ENCODE peak calls at places on chromosome X, in nine cellular contexts. One of them, this sample, is unnamed. For H3K36me3, the result is how much of the 10 kb centered on the place peaks cover.

GRCh38 chrX:102042706-102043325 is 82.7 kb upstream of the TCEAL2 start:
- DNase-seq in cardiac muscle cell: no peak
- DNase-seq in GM23338: no peak
- DNase-seq in IMR-90: no peak
- DNase-seq in vagina: no peak
- DNase-seq in tibial artery: no peak
- DNase-seq in ovary: no peak
- DNase-seq in upper lobe of left lung: no peak
- DNase-seq in colonic mucosa: no peak
- DNase-seq in this sample: no peak

GRCh38 chrX:134431894-134432293 is 28.1 kb upstream of the HPRT1 start:
- DNase-seq in colonic mucosa: no peak
- DNase-seq in upper lobe of left lung: no peak
- DNase-seq in tibial artery: no peak
- DNase-seq in vagina: no peak
- DNase-seq in ovary: no peak
- DNase-seq in cardiac muscle cell: no peak
- DNase-seq in GM23338: no peak
- DNase-seq in IMR-90: peak
- DNase-seq in this sample: no peak

GRCh38 chrX:106917830-106918500 is 2.2 kb upstream of the CLDN2 start:
- DNase-seq in tibial artery: no peak
- DNase-seq in colonic mucosa: no peak
- DNase-seq in IMR-90: peak
- DNase-seq in GM23338: no peak
- DNase-seq in ovary: no peak
- DNase-seq in cardiac muscle cell: no peak
- DNase-seq in vagina: no peak
- DNase-seq in upper lobe of left lung: no peak
- DNase-seq in this sample: no peak

GRCh38 chrX:39201305-39201990 is 400.2 kb downstream of the MID1IP1 start:
- DNase-seq in IMR-90: no peak
- DNase-seq in ovary: no peak
- DNase-seq in tibial artery: no peak
- DNase-seq in GM23338: no peak
- DNase-seq in vagina: no peak
- DNase-seq in cardiac muscle cell: no peak
- DNase-seq in upper lobe of left lung: no peak
- DNase-seq in colonic mucosa: no peak
- DNase-seq in this sample: no peak

GRCh38 chrX:119008122-119008744 is 33.8 kb downstream of the LONRF3 start:
- DNase-seq in ovary: no peak
- DNase-seq in tibial artery: no peak
- DNase-seq in vagina: no peak
- DNase-seq in cardiac muscle cell: peak
- DNase-seq in IMR-90: peak
- DNase-seq in GM23338: peak
- DNase-seq in upper lobe of left lung: no peak
- DNase-seq in colonic mucosa: peak
- DNase-seq in this sample: no peak

GRCh38 chrX:40964008-40964407 is 121.2 kb upstream of the USP9X start:
- DNase-seq in upper lobe of left lung: no peak
- DNase-seq in tibial artery: no peak
- DNase-seq in vagina: no peak
- DNase-seq in colonic mucosa: no peak
- DNase-seq in GM23338: no peak
- DNase-seq in cardiac muscle cell: no peak
- DNase-seq in IMR-90: no peak
- DNase-seq in ovary: no peak
- DNase-seq in this sample: no peak

GRCh38 chrX:149230689-149231088 is 274.4 kb downstream of the IDS start:
- DNase-seq in colonic mucosa: no peak
- DNase-seq in IMR-90: no peak
- DNase-seq in vagina: no peak
- DNase-seq in tibial artery: no peak
- DNase-seq in ovary: no peak
- DNase-seq in cardiac muscle cell: no peak
- DNase-seq in upper lobe of left lung: no peak
- DNase-seq in GM23338: no peak
- DNase-seq in this sample: no peak

GRCh38 chrX:36575670-36576069 is 432.5 kb upstream of the FAM47C start:
- DNase-seq in tibial artery: no peak
- DNase-seq in GM23338: peak
- DNase-seq in upper lobe of left lung: no peak
- DNase-seq in vagina: no peak
- DNase-seq in cardiac muscle cell: no peak
- DNase-seq in colonic mucosa: no peak
- DNase-seq in IMR-90: no peak
- DNase-seq in ovary: no peak
- DNase-seq in this sample: no peak

DNA sequence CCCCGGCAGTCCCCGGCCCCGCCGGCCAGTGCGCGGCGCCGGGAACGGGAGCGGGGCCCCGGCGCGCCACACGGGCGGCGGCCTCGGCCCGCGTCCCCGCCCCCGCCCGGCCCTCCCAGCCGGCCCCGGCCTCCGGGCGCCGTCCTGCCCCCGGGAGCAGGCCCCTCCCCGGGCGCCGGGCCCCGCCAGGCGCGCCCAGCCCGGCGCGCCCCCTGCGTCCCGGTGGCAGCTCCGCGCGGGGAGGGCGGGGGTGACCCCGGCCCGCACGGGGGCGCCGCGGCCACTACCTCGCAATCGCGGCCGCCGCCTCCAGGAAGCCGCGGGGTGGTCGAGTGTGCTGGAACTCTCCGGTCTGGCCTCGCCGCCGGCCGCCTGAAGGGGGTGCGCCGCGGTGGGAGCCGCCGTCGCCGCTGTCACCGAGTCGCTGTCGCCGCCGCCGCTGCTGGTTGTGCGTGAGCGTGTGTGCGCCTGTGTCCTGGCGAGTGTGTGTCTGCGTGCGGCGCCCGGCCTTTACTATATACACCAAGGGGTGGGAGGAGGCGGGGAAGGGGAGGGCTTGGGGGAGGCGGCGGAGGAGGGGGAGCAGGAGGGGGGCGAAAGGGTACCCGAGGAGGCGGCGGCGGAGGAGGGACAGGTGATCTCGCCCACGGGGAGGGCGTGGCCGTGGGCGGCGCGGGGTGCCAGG is at the start of gene RAI2:
- DNase-seq in cardiac muscle cell: peak
- DNase-seq in GM23338: peak
- DNase-seq in colonic mucosa: no peak
- DNase-seq in upper lobe of left lung: peak
- DNase-seq in vagina: peak
- DNase-seq in ovary: peak
- DNase-seq in tibial artery: no peak
- DNase-seq in IMR-90: no peak
- DNase-seq in this sample: no peak
- H3K27ac ChIP-seq in cardiac muscle cell: no peak
- H3K27ac ChIP-seq in GM23338: no peak
- H3K27ac ChIP-seq in colonic mucosa: no peak
- H3K27ac ChIP-seq in upper lobe of left lung: peak
- H3K27ac ChIP-seq in vagina: peak
- H3K27ac ChIP-seq in ovary: peak
- H3K27ac ChIP-seq in tibial artery: peak
- H3K27ac ChIP-seq in IMR-90: no peak
- H3K27ac ChIP-seq in this sample: peak

GRCh38 chrX:16842684-16843083 is 27.5 kb downstream of the RBBP7 start:
- DNase-seq in cardiac muscle cell: no peak
- DNase-seq in vagina: no peak
- DNase-seq in colonic mucosa: no peak
- DNase-seq in ovary: no peak
- DNase-seq in upper lobe of left lung: no peak
- DNase-seq in tibial artery: no peak
- DNase-seq in GM23338: no peak
- DNase-seq in IMR-90: no peak
- DNase-seq in this sample: no peak
- H3K36me3 ChIP-seq in cardiac muscle cell: under half
- H3K36me3 ChIP-seq in vagina: under half
- H3K36me3 ChIP-seq in colonic mucosa: under half
- H3K36me3 ChIP-seq in ovary: under half
- H3K36me3 ChIP-seq in upper lobe of left lung: under half
- H3K36me3 ChIP-seq in tibial artery: half or more
- H3K36me3 ChIP-seq in GM23338: under half
- H3K36me3 ChIP-seq in IMR-90: under half
- H3K36me3 ChIP-seq in this sample: half or more

DNA sequence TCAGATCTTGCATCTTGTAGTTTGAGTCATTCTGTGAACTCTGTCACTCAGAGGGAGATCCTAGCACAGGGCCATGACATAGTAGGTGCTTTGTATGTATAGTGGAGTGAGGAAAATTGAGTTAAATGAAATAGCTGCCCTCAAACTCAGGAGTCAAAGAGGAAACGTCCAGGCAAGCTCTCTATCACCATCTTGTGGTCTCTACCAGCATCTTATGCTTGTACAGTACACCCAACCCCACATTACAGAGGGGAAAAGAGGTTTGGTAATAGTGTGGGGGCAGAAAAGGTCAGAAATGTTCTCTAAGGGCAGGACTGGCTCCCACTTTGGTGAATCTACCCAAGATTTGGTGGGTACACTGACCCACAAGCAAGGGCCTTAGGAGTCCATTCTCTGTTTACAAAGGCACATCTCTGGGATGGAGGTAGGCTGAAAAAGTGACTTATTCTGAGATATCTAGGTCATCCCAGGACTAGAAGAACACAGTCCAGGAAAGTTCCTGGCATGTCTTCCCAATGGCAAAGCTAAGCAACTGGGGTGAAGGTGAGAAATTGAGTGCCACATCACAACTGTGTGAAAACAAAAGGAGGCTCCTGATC is 131.8 kb downstream of the OR13H1 start:
- DNase-seq in colonic mucosa: no peak
- DNase-seq in IMR-90: peak
- DNase-seq in cardiac muscle cell: peak
- DNase-seq in GM23338: peak
- DNase-seq in vagina: no peak
- DNase-seq in ovary: no peak
- DNase-seq in tibial artery: no peak
- DNase-seq in upper lobe of left lung: no peak
- DNase-seq in this sample: no peak
- TF ChIP-seq CTCF in colonic mucosa: peak
- TF ChIP-seq CTCF in IMR-90: peak
- TF ChIP-seq CTCF in cardiac muscle cell: peak
- TF ChIP-seq CTCF in GM23338: peak
- TF ChIP-seq CTCF in vagina: no peak
- TF ChIP-seq CTCF in ovary: no peak
- TF ChIP-seq CTCF in tibial artery: no peak
- TF ChIP-seq CTCF in upper lobe of left lung: no peak
- TF ChIP-seq CTCF in this sample: peak

DNA sequence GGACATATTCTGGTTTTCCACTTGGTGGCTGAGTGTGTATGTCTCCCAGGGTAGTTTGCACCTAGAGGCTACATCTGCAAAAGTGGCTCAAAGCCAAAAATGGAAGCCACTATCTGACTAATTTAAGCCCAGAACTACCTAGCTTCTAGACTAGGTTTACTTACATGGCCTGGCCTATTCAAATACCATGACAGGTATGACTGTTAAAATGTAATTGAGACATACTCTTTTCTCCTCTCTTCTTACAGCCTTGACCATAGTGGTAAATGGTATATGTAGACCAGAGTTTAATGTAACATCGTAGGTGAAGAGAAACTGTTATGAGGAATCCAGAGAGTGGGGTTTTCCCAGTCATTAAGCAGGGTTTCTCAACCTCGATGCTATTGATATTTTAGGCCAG is 2.6 kb upstream of the TRPC5 start:
- DNase-seq in GM23338: no peak
- DNase-seq in IMR-90: no peak
- DNase-seq in vagina: no peak
- DNase-seq in tibial artery: no peak
- DNase-seq in colonic mucosa: no peak
- DNase-seq in cardiac muscle cell: no peak
- DNase-seq in ovary: no peak
- DNase-seq in upper lobe of left lung: no peak
- DNase-seq in this sample: no peak
- H3K27ac ChIP-seq in GM23338: no peak
- H3K27ac ChIP-seq in IMR-90: no peak
- H3K27ac ChIP-seq in vagina: no peak
- H3K27ac ChIP-seq in tibial artery: no peak
- H3K27ac ChIP-seq in colonic mucosa: no peak
- H3K27ac ChIP-seq in cardiac muscle cell: no peak
- H3K27ac ChIP-seq in ovary: no peak
- H3K27ac ChIP-seq in upper lobe of left lung: no peak
- H3K27ac ChIP-seq in this sample: no peak

DNA sequence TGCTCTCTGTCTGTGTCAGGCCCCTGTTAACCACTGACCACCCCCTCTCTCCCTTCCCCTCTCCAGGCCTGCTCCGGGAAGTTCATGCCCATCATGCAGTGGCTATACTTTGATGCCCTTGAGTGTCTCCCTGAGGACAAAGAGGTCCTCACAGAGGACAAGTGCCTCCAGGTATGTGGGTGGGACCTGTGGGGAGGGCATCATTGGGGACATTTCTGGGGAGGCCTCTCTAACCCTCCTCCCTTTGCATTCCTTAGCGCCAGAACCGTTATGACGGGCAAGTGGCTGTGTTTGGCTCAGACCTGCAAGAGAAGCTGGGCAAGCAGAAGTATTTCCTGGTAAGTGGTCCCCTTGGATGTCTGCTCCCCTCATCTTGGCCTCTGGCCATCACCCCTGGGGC is 9.2 kb downstream of the UBA1 start:
- DNase-seq in cardiac muscle cell: no peak
- DNase-seq in colonic mucosa: no peak
- DNase-seq in upper lobe of left lung: no peak
- DNase-seq in IMR-90: no peak
- DNase-seq in vagina: no peak
- DNase-seq in ovary: no peak
- DNase-seq in GM23338: no peak
- DNase-seq in tibial artery: no peak
- DNase-seq in this sample: no peak
- H3K36me3 ChIP-seq in cardiac muscle cell: half or more
- H3K36me3 ChIP-seq in colonic mucosa: under half
- H3K36me3 ChIP-seq in upper lobe of left lung: half or more
- H3K36me3 ChIP-seq in IMR-90: half or more
- H3K36me3 ChIP-seq in vagina: under half
- H3K36me3 ChIP-seq in ovary: under half
- H3K36me3 ChIP-seq in GM23338: under half
- H3K36me3 ChIP-seq in tibial artery: half or more
- H3K36me3 ChIP-seq in this sample: half or more

GRCh38 chrX:46318551-46318950 is 226.7 kb downstream of the ZNF674 start:
- DNase-seq in upper lobe of left lung: no peak
- DNase-seq in vagina: no peak
- DNase-seq in IMR-90: no peak
- DNase-seq in ovary: no peak
- DNase-seq in colonic mucosa: no peak
- DNase-seq in GM23338: no peak
- DNase-seq in cardiac muscle cell: no peak
- DNase-seq in tibial artery: no peak
- DNase-seq in this sample: no peak

GRCh38 chrX:46311581-46312120 is 233.6 kb downstream of the ZNF674 start:
- DNase-seq in cardiac muscle cell: no peak
- DNase-seq in IMR-90: no peak
- DNase-seq in ovary: no peak
- DNase-seq in GM23338: no peak
- DNase-seq in tibial artery: no peak
- DNase-seq in colonic mucosa: no peak
- DNase-seq in upper lobe of left lung: no peak
- DNase-seq in vagina: no peak
- DNase-seq in this sample: no peak

GRCh38 chrX:46319750-46320149 is 225.5 kb downstream of the ZNF674 start:
- DNase-seq in cardiac muscle cell: no peak
- DNase-seq in vagina: no peak
- DNase-seq in tibial artery: no peak
- DNase-seq in upper lobe of left lung: no peak
- DNase-seq in colonic mucosa: no peak
- DNase-seq in IMR-90: no peak
- DNase-seq in GM23338: no peak
- DNase-seq in ovary: no peak
- DNase-seq in this sample: no peak

GRCh38 chrX:46317158-46317557 is 228.1 kb downstream of the ZNF674 start:
- DNase-seq in GM23338: no peak
- DNase-seq in colonic mucosa: no peak
- DNase-seq in ovary: no peak
- DNase-seq in IMR-90: no peak
- DNase-seq in cardiac muscle cell: no peak
- DNase-seq in tibial artery: no peak
- DNase-seq in upper lobe of left lung: no peak
- DNase-seq in vagina: no peak
- DNase-seq in this sample: no peak
- TF ChIP-seq CTCF in GM23338: no peak
- TF ChIP-seq CTCF in colonic mucosa: no peak
- TF ChIP-seq CTCF in ovary: no peak
- TF ChIP-seq CTCF in IMR-90: no peak
- TF ChIP-seq CTCF in cardiac muscle cell: no peak
- TF ChIP-seq CTCF in tibial artery: no peak
- TF ChIP-seq CTCF in upper lobe of left lung: no peak
- TF ChIP-seq CTCF in vagina: no peak
- TF ChIP-seq CTCF in this sample: no peak

This sample was measured in ascending aorta.